ENCODE peak calls at places on chromosomes 4 and X, in six cellular contexts. A, S, R, L, U and Y are unnamed samples.

GRCh38 chrX:39972340-39972739 is 125.4 kb downstream of the BCOR start:
- DNase-seq in A (no peak), R (no peak), L (no peak), S (no peak), U (no peak), Y (no peak)

GRCh38 chr4:98446499-98447375 is 185.6 kb downstream of the RAP1GDS1 start:
- DNase-seq in R (no peak), S (no peak), U (no peak), L (peak), A (peak), Y (no peak)

GRCh38 chrX:153537526-153538295 is 20.3 kb downstream of the ATP2B3 start:
- DNase-seq in L (no peak), S (no peak), R (no peak), A (no peak), U (no peak), Y (peak)

GRCh38 chr4:69743476-69744156 is 16.8 kb downstream of the SULT1B1 start:
- DNase-seq in L (no peak), S (no peak), R (no peak), U (no peak), A (no peak), Y (no peak)

GRCh38 chr4:122531514-122531913 is 75.0 kb upstream of the IL2 start:
- DNase-seq in A (no peak), R (no peak), S (no peak), L (no peak), U (no peak), Y (no peak)

GRCh38 chr4:81085291-81085690 is 54.8 kb downstream of the BMP3 start:
- DNase-seq in U (no peak), S (no peak), A (no peak), L (no peak), R (no peak), Y (no peak)

GRCh38 chr4:170581322-170581721 is 491.6 kb upstream of the AADAT start:
- DNase-seq in A (no peak), U (no peak), S (no peak), L (no peak), R (no peak), Y (peak)

GRCh38 chr4:3700223-3700622 is 66.0 kb upstream of the ADRA2C start:
- DNase-seq in L (no peak), R (no peak), A (no peak), S (no peak), U (no peak), Y (no peak)

GRCh38 chr4:28251831-28252230 is 1391.2 kb downstream of the STIM2 start:
- DNase-seq in A (no peak), L (no peak), U (no peak), S (no peak), R (no peak), Y (no peak)

GRCh38 chr4:173821851-173822250 is 291.8 kb upstream of the HAND2 start:
- DNase-seq in L (no peak), A (no peak), S (no peak), U (no peak), R (no peak), Y (no peak)

GRCh38 chrX:96705905-96706304 is 21.3 kb downstream of the DIAPH2 start:
- DNase-seq in A (no peak), U (no peak), L (no peak), S (no peak), R (no peak), Y (no peak)

GRCh38 chrX:13226214-13226613 is 93.6 kb downstream of the ATXN3L start:
- DNase-seq in S (no peak), A (no peak), U (no peak), R (no peak), L (no peak), Y (no peak)

GRCh38 chr4:123462007-123462406 is 65.4 kb downstream of the SPRY1 start:
- DNase-seq in S (no peak), A (no peak), L (no peak), R (no peak), U (no peak), Y (no peak)

GRCh38 chr4:7705062-7705461 is 234.6 kb downstream of the AFAP1 start:
- DNase-seq in A (no peak), S (no peak), L (no peak), U (no peak), R (no peak), Y (no peak)

GRCh38 chr4:7158081-7158750 is 34.1 kb upstream of the SORCS2 start:
- DNase-seq in U (no peak), A (no peak), R (no peak), S (no peak), L (no peak), Y (no peak)

GRCh38 chr4:8391972-8392371 is 48.6 kb downstream of the ACOX3 start:
- DNase-seq in S (peak), U (peak), A (no peak), L (no peak), R (no peak), Y (no peak)

GRCh38 chrX:17788439-17788838 is 51.1 kb downstream of the SCML1 start:
- DNase-seq in A (no peak), S (peak), L (no peak), U (no peak), R (no peak), Y (peak)

GRCh38 chr4:84032372-84032771 is 466.7 kb downstream of the NKX6-1 start:
- DNase-seq in A (no peak), L (no peak), U (no peak), S (no peak), R (no peak), Y (peak)

GRCh38 chr4:55395218-55395528 is 584 bp upstream of the TMEM165 start:
- DNase-seq in S (no peak), U (no peak), A (no peak), L (no peak), R (no peak), Y (no peak)

GRCh38 chr4:152992491-152992890 is 56.4 kb downstream of the FHDC1 start:
- DNase-seq in R (no peak), S (no peak), U (no peak), L (no peak), A (no peak), Y (no peak)

GRCh38 chrX:10118530-10118929 is 38.2 kb upstream of the CLCN4 start:
- DNase-seq in L (no peak), S (no peak), A (no peak), R (no peak), U (no peak), Y (no peak)

GRCh38 chr4:109996531-109996930 is 83.8 kb downstream of the EGF start:
- DNase-seq in A (no peak), R (no peak), S (peak), U (no peak), L (no peak), Y (no peak)

GRCh38 chr4:102311912-102312311 is 33.4 kb downstream of the SLC39A8 start:
- DNase-seq in R (no peak), U (no peak), L (no peak), S (no peak), A (no peak), Y (no peak)

GRCh38 chr4:121370729-121371325 is 10.0 kb downstream of the QRFPR start:
- DNase-seq in U (no peak), R (no peak), A (no peak), L (no peak), S (peak), Y (peak)

GRCh38 chrX:22520128-22520828 is 247.6 kb downstream of the CBLL2 start:
- DNase-seq in U (no peak), A (no peak), S (no peak), L (no peak), R (no peak), Y (no peak)

GRCh38 chr4:37693450-37694190 is 7.4 kb upstream of the RELL1 start:
- DNase-seq in L (no peak), R (no peak), U (no peak), S (no peak), A (no peak), Y (no peak)

GRCh38 chr4:177190995-177191568 is 118.6 kb upstream of the NEIL3 start:
- DNase-seq in S (no peak), U (no peak), L (no peak), R (no peak), A (no peak), Y (no peak)

GRCh38 chrX:440636-441035 is 53.9 kb upstream of the PPP2R3B start:
- DNase-seq in A (no peak), S (no peak), U (no peak), L (no peak), R (no peak), Y (no peak)

GRCh38 chr4:124970011-124970410 is 257.5 kb upstream of the ANKRD50 start:
- DNase-seq in A (no peak), S (no peak), U (no peak), R (no peak), L (no peak), Y (no peak)

GRCh38 chrX:26925088-26925487 is 538.1 kb downstream of the PPP4R3C start:
- DNase-seq in R (no peak), L (no peak), S (no peak), U (no peak), A (no peak), Y (no peak)

GRCh38 chr4:111230265-111230664 is 607.4 kb upstream of the PITX2 start:
- DNase-seq in L (no peak), U (no peak), A (no peak), S (no peak), R (no peak), Y (no peak)

GRCh38 chr4:163111588-163111987 is 55.1 kb downstream of the NAF1 start:
- DNase-seq in L (no peak), S (no peak), A (no peak), U (no peak), R (no peak), Y (no peak)

GRCh38 chr4:8280158-8280875 is 10.8 kb downstream of the HTRA3 start:
- DNase-seq in U (no peak), R (no peak), L (no peak), S (no peak), A (no peak), Y (no peak)

GRCh38 chr4:22179124-22179874 is 230.7 kb upstream of the KCNIP4 start:
- DNase-seq in S (no peak), U (no peak), A (no peak), R (no peak), L (no peak), Y (no peak)

GRCh38 chrX:39953879-39954278 is 143.9 kb downstream of the BCOR start:
- DNase-seq in A (no peak), S (no peak), L (no peak), U (no peak), R (no peak), Y (no peak)

GRCh38 chr4:122710434-122711308 is 21.8 kb upstream of the BBS12 start:
- DNase-seq in R (no peak), L (no peak), U (no peak), A (no peak), S (no peak), Y (no peak)

GRCh38 chr4:14770025-14770424 is 232.3 kb upstream of the CPEB2 start:
- DNase-seq in R (no peak), U (no peak), A (no peak), S (no peak), L (no peak), Y (no peak)